ENCODE peak calls at places on chromosomes 5 and 9, in five cellular contexts. E is foreskin fibroblast, D is fibroblast of the aortic adventitia, O is cardiac fibroblast, H is hepatocyte. B is an unnamed sample.

GRCh38 chr9:132094314-132094791 is 14.7 kb upstream of the MED27 start:
- DNase-seq in D (peak), H (no peak), O (peak), E (peak), B (no peak)

GRCh38 chr5:39376293-39376714 is 12.0 kb upstream of the C9 start:
- DNase-seq in O (peak), H (peak), D (peak), E (peak), B (peak)

GRCh38 chr5:172189693-172190296 is 1.8 kb upstream of the STK10 start:
- DNase-seq in O (no peak), E (no peak), H (no peak), D (no peak), B (no peak)

GRCh38 chr5:142233083-142234032 is 91.5 kb downstream of the SPRY4 start:
- DNase-seq in E (no peak), O (no peak), D (no peak), H (no peak), B (no peak)

GRCh38 chr5:51988561-51988960 is 605.3 kb downstream of the ISL1 start:
- DNase-seq in E (no peak), H (no peak), D (no peak), O (no peak), B (no peak)

GRCh38 chr5:51389326-51389581 is 6.0 kb downstream of the ISL1 start:
- DNase-seq in O (no peak), D (no peak), H (no peak), E (no peak), B (no peak)

GRCh38 chr5:149489605-149490037 is 61.6 kb downstream of the CSNK1A1 start:
- DNase-seq in E (peak), H (no peak), O (peak), D (peak), B (no peak)

GRCh38 chr9:133377721-133378216 is 1.6 kb downstream of the STKLD1 start:
- DNase-seq in O (peak), H (no peak), E (peak), D (peak), B (no peak)

GRCh38 chr5:1058549-1058945 is 49.9 kb downstream of the NKD2 start:
- DNase-seq in E (no peak), D (no peak), O (no peak), H (no peak), B (no peak)

GRCh38 chr5:10521466-10522223 is 42.2 kb upstream of the ANKRD33B start:
- DNase-seq in H (no peak), E (no peak), O (no peak), D (no peak), B (no peak)

GRCh38 chr9:137488330-137488653 is 29.2 kb upstream of the NSMF start:
- DNase-seq in O (no peak), H (no peak), D (no peak), E (no peak), B (no peak)

GRCh38 chr5:179323026-179323571 is 22.2 kb downstream of the ADAMTS2 start:
- DNase-seq in H (no peak), O (no peak), D (no peak), E (no peak), B (no peak)

GRCh38 chr9:126880226-126880946 is 19.9 kb downstream of the ZBTB34 start:
- DNase-seq in H (no peak), O (no peak), D (no peak), E (no peak), B (no peak)

GRCh38 chr9:133474215-133474614 is 4.7 kb downstream of the SLC2A6 start:
- DNase-seq in E (no peak), H (no peak), D (no peak), O (no peak), B (no peak)

GRCh38 chr5:87361031-87361443 is 51.7 kb downstream of the CCNH start:
- DNase-seq in E (peak), O (peak), D (peak), H (peak), B (no peak)

GRCh38 chr9:116700882-116701836 is 14.1 kb downstream of the TRIM32 start:
- DNase-seq in D (no peak), H (no peak), E (no peak), O (no peak), B (no peak)

GRCh38 chr5:142770650-142771609 is 753 bp downstream of the ARHGAP26 start:
- DNase-seq in O (peak), H (peak), D (peak), E (peak), B (peak)

GRCh38 chr5:543755-544674 is 19.8 kb upstream of the SLC9A3 start:
- DNase-seq in H (no peak), D (no peak), E (no peak), O (no peak), B (peak)

GRCh38 chr9:106753155-106753671 is 109.8 kb upstream of the ZNF462 start:
- DNase-seq in D (no peak), E (no peak), O (no peak), H (no peak), B (no peak)

GRCh38 chr5:52743012-52743411 is 44.7 kb upstream of the ITGA1 start:
- DNase-seq in E (no peak), O (no peak), H (no peak), D (no peak), B (no peak)

GRCh38 chr9:133990366-133991210 is 1.5 kb downstream of the VAV2 start:
- DNase-seq in E (peak), D (peak), H (peak), O (peak), B (no peak)

GRCh38 chr9:93531374-93531773 is 45.0 kb upstream of the PHF2 start:
- DNase-seq in E (no peak), O (peak), D (no peak), H (no peak), B (no peak)

GRCh38 chr9:69785757-69786156 is 25.9 kb upstream of the PTAR1 start:
- DNase-seq in O (peak), D (peak), H (peak), E (peak), B (no peak)

GRCh38 chr9:114958021-114958846 is 27.8 kb upstream of the TNFSF8 start:
- DNase-seq in D (peak), H (no peak), O (peak), E (peak), B (no peak)

GRCh38 chr9:27528886-27529315 is 713 bp downstream of the MOB3B start:
- DNase-seq in E (peak), H (peak), D (peak), O (peak), B (peak)

GRCh38 chr9:71604197-71605063 is 163.9 kb downstream of the CEMIP2 start:
- DNase-seq in O (peak), H (peak), E (peak), D (peak), B (peak)

GRCh38 chr9:134171316-134172197 is 7.2 kb upstream of the RNU6ATAC start:
- DNase-seq in O (peak), H (peak), D (peak), E (peak), B (no peak)

GRCh38 chr5:177545487-177546261 is 8.7 kb downstream of the FAM193B start:
- DNase-seq in O (peak), D (peak), E (peak), H (peak), B (no peak)

GRCh38 chr5:134905246-134905996 is 490 bp downstream of the PCBD2 start:
- DNase-seq in E (peak), D (peak), H (peak), O (peak), B (peak)

DNA sequence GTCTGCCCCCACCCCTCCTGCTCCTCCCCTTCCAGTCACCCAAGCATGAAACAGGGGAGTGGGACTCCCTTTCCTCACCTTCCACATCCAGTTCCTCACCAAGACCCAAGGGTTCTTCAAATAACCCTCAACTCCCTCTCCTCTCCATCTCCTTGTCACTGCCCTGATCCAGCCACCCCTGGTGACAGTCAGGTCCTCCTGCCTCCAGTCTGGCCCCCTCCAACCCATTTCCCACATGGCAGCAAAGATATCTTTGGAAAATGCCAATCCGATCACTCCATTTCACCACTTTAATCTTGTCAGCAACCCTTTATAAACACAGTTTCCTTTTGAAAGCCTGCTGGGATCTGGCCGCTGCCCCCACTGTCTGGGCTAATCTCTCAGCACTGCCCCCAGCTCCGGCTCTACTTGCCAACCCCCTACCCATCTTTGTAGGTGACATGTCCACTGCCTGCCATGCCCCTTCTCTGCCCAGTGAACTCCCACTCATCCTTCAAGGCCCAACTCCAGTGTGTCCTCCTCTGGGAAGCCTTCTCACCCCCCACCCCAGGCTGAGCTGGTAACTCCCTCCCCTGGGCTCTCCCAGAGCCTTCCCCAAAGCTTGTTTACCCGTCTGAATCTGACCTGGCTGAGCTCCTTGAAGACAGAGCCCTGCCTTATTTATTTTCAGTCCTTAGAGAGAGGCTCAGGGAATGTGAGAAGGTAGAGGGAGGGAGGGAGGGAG is 781 bp upstream of the MYOZ3 start:
- DNase-seq in D (no peak), O (no peak), E (no peak), H (peak), B (no peak)
- H3K4me3 ChIP-seq in D (no peak), O (no peak), E (no peak), H (no peak), B (no peak)

GRCh38 chr5:164475339-164475977 is 970.0 kb downstream of the MAT2B start:
- DNase-seq in H (peak), D (peak), O (peak), E (peak), B (no peak)

GRCh38 chr5:164472150-164472549 is 966.7 kb downstream of the MAT2B start:
- DNase-seq in O (no peak), D (no peak), H (no peak), E (no peak), B (no peak)
- H3K4me3 ChIP-seq in O (no peak), D (no peak), H (no peak), E (no peak), B (no peak)

GRCh38 chr5:96332535-96333396 is 100.3 kb downstream of the PCSK1 start:
- DNase-seq in E (no peak), H (no peak), D (no peak), O (no peak), B (no peak)
- H3K4me3 ChIP-seq in E (no peak), H (no peak), D (no peak), O (no peak), B (no peak)

DNA sequence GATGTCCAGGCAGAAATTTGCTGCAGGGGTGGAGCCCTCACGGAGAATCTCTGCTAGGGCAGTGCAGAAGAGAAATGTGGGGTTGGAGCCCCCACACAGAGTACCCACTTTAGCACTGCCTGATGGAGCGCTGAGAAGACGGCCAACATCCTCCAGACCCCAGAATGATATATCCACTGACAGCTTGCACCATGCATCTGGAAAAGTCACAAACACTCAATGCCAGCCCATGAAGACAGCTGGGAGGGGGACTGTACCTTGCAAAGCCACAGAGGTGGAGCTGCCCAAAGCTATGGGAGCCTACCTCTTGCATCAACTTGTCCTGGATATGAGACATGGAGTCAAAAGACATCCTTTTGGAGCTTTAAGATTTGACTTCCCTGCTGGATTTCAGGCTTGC is 426.3 kb upstream of the FAM174A start:
- DNase-seq in E (no peak), D (no peak), O (no peak), H (no peak), B (no peak)
- H3K4me3 ChIP-seq in E (no peak), D (no peak), O (no peak), H (no peak), B (no peak)

GRCh38 chr5:100904259-100904822 is 1.3 kb upstream of the ST8SIA4 start:
- DNase-seq in O (no peak), H (peak), E (peak), D (no peak), B (peak)
- H3K4me3 ChIP-seq in O (peak), H (peak), E (no peak), D (no peak), B (peak)

DNA sequence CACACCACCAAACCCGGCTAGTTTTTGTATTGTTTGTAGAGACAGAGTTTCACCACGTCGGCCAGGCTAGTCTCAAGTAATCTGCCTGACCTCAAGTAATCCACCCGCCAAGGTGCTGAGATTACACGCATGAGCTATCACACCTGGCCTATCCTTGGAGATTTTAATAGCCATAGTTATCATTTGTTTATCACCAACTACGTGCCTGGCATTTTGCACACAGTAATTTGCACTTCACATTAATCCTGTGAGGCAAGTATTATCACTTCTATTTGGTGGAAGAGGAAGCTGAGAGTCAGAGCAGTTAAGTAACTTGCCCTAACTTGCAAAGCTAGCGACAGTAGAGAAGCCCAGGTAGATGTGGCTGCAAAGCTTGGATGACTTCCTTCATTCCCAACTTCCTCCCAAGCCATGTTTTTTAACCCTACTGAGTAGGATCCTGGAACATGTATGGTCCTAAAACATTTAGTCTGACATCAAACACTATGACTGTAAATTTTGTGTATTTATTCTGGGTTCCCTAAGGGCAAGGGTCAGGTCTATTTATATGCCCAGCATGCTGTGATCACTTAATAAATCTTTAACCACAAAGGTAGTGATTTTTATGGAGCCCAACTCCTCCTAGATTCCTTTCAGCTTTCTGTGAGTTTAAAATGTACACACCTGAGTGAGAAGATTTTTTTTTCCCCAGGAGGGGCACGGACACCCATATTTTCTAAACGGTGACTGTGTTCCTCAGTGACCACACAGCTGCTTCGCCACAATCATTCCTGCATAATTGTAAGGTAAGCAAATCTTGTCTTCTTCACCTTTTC is 100.2 kb upstream of the RAI14 start:
- DNase-seq in E (no peak), H (no peak), D (no peak), O (no peak), B (no peak)
- H3K4me3 ChIP-seq in E (no peak), H (no peak), D (no peak), O (no peak), B (no peak)

DNA sequence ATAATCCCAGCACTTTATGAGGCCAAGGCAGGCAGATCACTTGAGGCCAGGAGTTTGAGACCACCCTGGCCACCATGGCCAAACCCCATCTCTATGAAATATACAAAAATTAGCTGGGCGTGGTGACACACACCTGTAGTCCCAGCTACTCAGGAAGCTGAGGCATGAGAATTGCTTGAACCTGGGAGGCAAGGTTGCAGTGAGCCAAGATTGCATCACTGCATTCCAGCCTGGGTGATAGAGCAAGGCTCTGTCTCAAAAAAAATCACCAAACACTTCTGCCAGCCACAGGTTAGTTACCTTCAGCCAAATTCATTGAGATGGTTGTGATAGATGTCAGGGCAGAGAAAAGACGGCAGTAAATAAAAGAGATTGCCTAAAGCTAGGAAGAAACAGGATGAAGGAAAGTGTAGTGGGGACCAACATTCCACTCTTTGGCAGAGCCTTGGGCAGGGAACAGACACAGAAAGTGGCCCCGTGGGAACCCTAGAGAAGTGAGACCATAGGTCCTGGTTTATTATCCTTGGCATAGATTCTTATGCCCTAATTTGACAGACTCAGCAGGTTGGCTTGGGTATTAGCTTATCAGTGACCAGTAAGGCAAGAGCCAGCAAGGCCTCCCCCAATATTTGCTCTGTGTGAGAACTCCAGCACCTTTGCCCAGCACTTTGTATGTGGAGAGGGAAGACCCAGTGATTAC is 5.5 kb upstream of the CEP120 start:
- DNase-seq in O (no peak), D (no peak), H (peak), E (no peak), B (no peak)
- H3K4me3 ChIP-seq in O (no peak), D (no peak), H (no peak), E (no peak), B (no peak)

GRCh38 chr9:21576331-21577189 is 94.4 kb upstream of the IFNE start:
- DNase-seq in O (peak), D (peak), H (peak), E (peak), B (peak)
- H3K4me3 ChIP-seq in O (peak), D (peak), H (no peak), E (peak), B (no peak)

GRCh38 chr5:154603485-154603884 is 125.5 kb upstream of the HAND1 start:
- DNase-seq in D (no peak), E (no peak), O (no peak), H (no peak), B (no peak)

GRCh38 chr5:154606246-154606645 is 128.2 kb upstream of the HAND1 start:
- DNase-seq in H (no peak), O (no peak), E (no peak), D (no peak), B (no peak)

GRCh38 chr5:154606675-154607321 is 128.8 kb upstream of the HAND1 start:
- DNase-seq in E (no peak), O (no peak), H (no peak), D (no peak), B (no peak)

GRCh38 chr5:154603011-154603410 is 125.0 kb upstream of the HAND1 start:
- DNase-seq in D (no peak), O (no peak), E (no peak), H (no peak), B (no peak)

GRCh38 chr5:154603978-154604679 is 126.1 kb upstream of the HAND1 start:
- DNase-seq in E (peak), O (peak), H (peak), D (peak), B (no peak)
- H3K4me3 ChIP-seq in E (no peak), O (no peak), H (no peak), D (no peak), B (no peak)

DNA sequence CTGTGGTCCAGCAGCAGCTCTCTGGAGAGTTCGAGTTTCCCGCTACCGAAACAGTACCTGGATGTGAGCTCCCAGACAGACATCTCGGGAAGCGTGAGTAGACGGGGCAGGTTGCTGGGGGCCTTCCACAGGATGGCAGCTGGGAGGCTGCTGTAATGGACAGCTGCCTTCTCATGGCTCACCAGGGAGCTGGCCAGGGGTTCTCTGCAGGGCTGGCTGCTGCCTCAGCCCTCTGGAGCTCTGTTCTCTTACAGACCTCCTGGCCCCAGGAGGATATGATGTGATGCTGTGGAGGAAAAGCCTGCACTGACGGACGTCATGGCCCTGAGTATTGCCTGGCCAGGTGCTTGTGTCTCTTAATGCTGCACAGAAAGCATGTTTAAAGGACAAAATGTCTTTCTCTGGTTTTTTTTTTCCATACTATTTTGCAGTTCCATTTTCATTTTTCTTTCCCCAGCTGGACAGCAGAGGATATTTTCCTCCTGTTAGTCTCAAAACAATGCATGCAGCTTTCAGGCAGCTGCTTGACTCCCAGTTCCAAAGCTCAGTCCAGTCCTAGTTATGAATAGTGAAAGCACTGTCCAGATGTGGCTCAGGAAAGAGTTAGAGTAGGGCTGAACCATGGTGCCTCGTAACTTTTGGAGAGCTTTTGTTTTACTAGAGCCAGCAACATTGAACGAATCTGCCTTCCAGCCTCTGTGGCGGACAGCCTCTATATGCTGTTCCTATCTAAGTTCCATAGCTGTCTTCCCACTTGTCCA is 77.5 kb upstream of the RARS1 start:
- DNase-seq in O (peak), D (peak), E (peak), H (no peak), B (no peak)
- H3K4me3 ChIP-seq in O (no peak), D (no peak), E (no peak), H (no peak), B (no peak)